ENCODE peak calls at places on chromosomes 12 and 14, in six cellular contexts. X, K, Z, S, T and H are unnamed samples.

GRCh38 chr12:125187148-125187733 is 122.0 kb downstream of the AACS start:
- DNase-seq in X (peak), K (no peak), Z (no peak), S (no peak), T (no peak), H (peak)

GRCh38 chr14:67526181-67526580 is 6.9 kb upstream of the PLEKHH1 start:
- DNase-seq in X (no peak), K (no peak), Z (no peak), S (no peak), T (no peak), H (no peak)

GRCh38 chr14:73937012-73937411 is 12.9 kb downstream of the FAM161B start:
- DNase-seq in X (no peak), K (no peak), Z (peak), S (no peak), T (no peak), H (no peak)

GRCh38 chr12:119594772-119595445 is 1.3 kb downstream of the TMEM233 start:
- DNase-seq in X (no peak), K (no peak), Z (no peak), S (no peak), T (no peak), H (peak)

GRCh38 chr12:83461326-83461985 is 774.8 kb downstream of the TMTC2 start:
- DNase-seq in X (peak), K (no peak), Z (no peak), S (no peak), T (no peak), H (no peak)

GRCh38 chr14:64841121-64841611 is 38.5 kb downstream of the SPTB start:
- DNase-seq in X (peak), K (no peak), Z (no peak), S (no peak), T (no peak), H (peak)

GRCh38 chr12:30930238-30931010 is 3.9 kb downstream of the TSPAN11 start:
- DNase-seq in X (no peak), K (no peak), Z (no peak), S (no peak), T (no peak), H (no peak)

GRCh38 chr14:25009891-25010290 is 40.1 kb downstream of the STXBP6 start:
- DNase-seq in X (peak), K (no peak), Z (no peak), S (no peak), T (no peak), H (no peak)

GRCh38 chr14:23539209-23539866 is 12.2 kb downstream of the ZFHX2 start:
- DNase-seq in X (peak), K (no peak), Z (no peak), S (no peak), T (peak), H (no peak)

GRCh38 chr14:100292776-100293461 is 13.3 kb downstream of the SLC25A29 start:
- DNase-seq in X (no peak), K (peak), Z (no peak), S (no peak), T (no peak), H (no peak)

GRCh38 chr12:124523071-124523470 is 44.3 kb downstream of the NCOR2 start:
- DNase-seq in X (no peak), K (no peak), Z (no peak), S (no peak), T (no peak), H (peak)

GRCh38 chr12:11824069-11824468 is 174.6 kb downstream of the ETV6 start:
- DNase-seq in X (no peak), K (no peak), Z (no peak), S (no peak), T (no peak), H (no peak)

GRCh38 chr12:94534761-94535613 is 75.3 kb upstream of the CEP83 start:
- DNase-seq in X (no peak), K (no peak), Z (no peak), S (no peak), T (no peak), H (no peak)

GRCh38 chr14:90491221-90491867 is 94.5 kb downstream of the CALM1 start:
- DNase-seq in X (peak), K (no peak), Z (peak), S (no peak), T (no peak), H (peak)

GRCh38 chr14:99412122-99413061 is 68.3 kb downstream of the SETD3 start:
- DNase-seq in X (peak), K (no peak), Z (no peak), S (no peak), T (no peak), H (no peak)

GRCh38 chr12:114698566-114699163 is 14.7 kb upstream of the TBX3 start:
- DNase-seq in X (no peak), K (no peak), Z (no peak), S (no peak), T (no peak), H (no peak)

GRCh38 chr12:121800694-121801600 is 2.9 kb upstream of the SETD1B start:
- DNase-seq in X (peak), K (peak), Z (peak), S (peak), T (no peak), H (peak)

GRCh38 chr14:50045039-50045711 is 71.2 kb downstream of the VCPKMT start:
- DNase-seq in X (peak), K (peak), Z (peak), S (peak), T (no peak), H (peak)

GRCh38 chr12:45388545-45388944 is 172.7 kb downstream of the ANO6 start:
- DNase-seq in X (peak), K (peak), Z (no peak), S (no peak), T (peak), H (no peak)

GRCh38 chr12:12046401-12046800 is 24.3 kb upstream of the BCL2L14 start:
- DNase-seq in X (peak), K (no peak), Z (peak), S (no peak), T (no peak), H (no peak)

GRCh38 chr14:105388976-105389375 is 9.4 kb upstream of the TEX22 start:
- DNase-seq in X (no peak), K (no peak), Z (no peak), S (no peak), T (no peak), H (peak)
- TF ChIP-seq CTCF in X (no peak), K (no peak), Z (no peak), S (no peak), T (no peak), H (no peak)

DNA sequence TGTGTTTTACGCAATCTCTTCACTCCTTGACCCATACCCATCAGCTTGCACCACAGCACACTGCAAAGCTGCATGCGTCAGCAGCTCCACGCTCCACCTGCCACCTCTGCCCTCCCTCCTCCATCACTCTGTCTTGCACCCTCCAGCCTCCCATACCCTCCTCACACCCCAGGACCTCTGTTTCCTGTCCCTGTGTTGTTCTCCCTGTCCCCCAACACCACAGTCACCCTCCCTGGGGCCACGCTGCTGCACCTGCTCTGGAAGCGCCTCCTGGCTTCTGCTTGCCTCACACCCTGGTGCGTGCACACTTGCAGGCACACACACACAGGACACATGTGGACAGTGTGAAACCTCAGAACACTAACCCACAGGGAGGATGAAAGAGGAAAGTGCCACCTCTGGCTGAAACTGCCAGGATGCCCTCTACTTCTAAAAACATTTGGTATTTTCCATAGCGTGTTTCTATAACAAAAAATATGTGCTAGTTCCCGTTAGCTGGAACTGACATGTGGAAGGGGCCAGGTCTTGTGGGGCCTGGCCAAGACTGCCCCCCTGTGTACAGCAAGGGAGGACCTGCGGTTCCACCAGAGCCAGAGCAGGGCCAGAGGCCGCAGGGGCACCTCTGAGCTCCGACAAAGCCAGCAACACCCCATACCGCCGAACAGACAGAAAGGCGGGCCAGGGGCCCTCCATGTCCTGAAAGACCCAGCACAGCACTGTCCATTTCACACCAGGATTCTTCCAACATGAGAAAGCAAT is 10.0 kb downstream of the BRF1 start:
- DNase-seq in X (no peak), K (no peak), Z (no peak), S (no peak), T (no peak), H (no peak)
- TF ChIP-seq CTCF in X (peak), K (no peak), Z (no peak), S (no peak), T (peak), H (no peak)

GRCh38 chr12:111396726-111397445 is 8.8 kb upstream of the SH2B3 start:
- DNase-seq in X (peak), K (peak), Z (peak), S (peak), T (peak), H (peak)
- TF ChIP-seq CTCF in X (peak), K (peak), Z (peak), S (peak), T (peak), H (peak)

DNA sequence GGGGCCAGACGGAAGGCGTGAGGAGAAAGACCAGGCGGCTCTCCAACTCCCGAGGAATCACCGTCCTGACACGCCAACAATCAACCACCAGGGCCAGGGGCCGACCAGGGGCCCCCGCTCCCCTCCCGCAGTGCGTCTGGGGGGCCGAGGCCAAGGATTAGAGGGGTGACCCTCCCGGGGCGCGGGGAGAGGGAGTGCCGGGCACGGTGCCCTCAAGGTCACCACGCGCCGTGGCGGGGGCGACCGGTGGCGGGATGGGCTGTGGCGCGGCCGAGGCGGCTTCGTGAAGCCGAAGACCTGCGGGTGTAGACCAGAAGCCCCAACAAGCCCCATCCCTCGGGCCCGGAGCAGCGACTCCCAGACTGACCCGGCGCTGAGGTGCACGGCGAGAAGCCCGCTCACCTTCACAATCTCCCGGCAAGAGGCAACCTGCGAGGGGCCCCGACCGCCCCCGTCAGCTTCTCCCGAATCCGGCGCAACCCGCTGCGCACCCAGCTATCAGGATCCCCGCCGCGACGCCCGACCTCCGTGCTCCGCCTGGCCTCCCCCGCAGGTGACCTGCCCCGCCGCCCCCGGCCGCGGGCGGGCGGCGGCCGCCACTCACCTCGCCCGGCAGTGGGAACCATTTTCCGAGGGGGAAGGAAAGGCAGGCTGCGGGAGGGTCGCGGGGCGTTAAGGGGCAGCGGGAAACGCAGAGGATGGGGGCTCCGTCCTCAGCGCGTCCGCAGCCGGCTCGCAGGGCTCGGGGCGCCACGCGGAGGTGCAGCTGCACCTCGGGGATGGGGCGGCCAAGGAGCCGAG is 446 bp downstream of the ATP2B1 start:
- DNase-seq in X (no peak), K (peak), Z (peak), S (peak), T (peak), H (peak)
- TF ChIP-seq CTCF in X (no peak), K (peak), Z (no peak), S (peak), T (no peak), H (no peak)

DNA sequence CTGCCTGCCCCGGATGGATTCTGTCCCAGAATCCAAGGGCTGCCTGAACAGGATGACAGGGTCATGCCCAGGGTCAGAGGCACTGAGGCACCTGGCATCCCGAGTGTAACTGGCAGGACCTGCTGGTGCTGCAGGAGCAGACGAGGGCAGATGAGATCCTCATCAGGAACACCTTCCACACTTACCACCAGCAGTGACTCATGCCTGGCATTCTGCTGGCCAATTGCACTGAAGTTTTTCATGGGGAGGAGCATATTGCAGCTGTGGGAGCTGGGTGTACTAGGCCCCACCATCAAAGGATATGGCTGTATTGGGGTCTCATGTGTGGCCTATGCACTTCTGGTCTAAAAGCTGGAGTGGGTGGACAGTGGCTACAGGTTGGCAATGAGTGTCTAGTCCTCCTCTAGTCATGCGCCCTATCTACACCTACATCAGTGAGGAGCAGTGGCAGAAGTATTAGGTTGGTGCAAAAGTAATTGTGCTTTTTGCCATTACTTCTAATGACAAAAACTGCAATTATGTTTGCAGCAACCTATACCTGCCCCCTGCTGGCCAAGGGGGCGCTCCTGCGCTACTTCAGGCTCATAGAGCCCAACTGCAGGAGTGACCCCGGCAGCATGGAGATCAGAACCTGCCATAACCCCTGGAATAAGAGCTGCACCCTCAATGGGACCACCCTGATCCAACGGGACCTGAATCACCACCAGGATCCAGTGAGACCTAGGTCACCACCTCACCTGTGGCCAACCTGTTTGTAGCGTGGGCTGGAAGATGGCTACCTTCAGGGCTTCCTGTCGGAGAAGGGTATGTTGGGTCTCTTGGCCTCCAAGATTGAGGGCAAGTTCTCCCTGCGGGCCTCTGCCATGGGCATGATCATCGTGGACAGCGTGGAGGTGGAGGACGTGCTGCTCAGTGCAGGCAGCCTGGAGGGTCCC is 8.0 kb upstream of the C12orf42 start:
- DNase-seq in X (no peak), K (peak), Z (peak), S (no peak), T (peak), H (no peak)
- TF ChIP-seq CTCF in X (peak), K (peak), Z (no peak), S (peak), T (peak), H (no peak)

DNA sequence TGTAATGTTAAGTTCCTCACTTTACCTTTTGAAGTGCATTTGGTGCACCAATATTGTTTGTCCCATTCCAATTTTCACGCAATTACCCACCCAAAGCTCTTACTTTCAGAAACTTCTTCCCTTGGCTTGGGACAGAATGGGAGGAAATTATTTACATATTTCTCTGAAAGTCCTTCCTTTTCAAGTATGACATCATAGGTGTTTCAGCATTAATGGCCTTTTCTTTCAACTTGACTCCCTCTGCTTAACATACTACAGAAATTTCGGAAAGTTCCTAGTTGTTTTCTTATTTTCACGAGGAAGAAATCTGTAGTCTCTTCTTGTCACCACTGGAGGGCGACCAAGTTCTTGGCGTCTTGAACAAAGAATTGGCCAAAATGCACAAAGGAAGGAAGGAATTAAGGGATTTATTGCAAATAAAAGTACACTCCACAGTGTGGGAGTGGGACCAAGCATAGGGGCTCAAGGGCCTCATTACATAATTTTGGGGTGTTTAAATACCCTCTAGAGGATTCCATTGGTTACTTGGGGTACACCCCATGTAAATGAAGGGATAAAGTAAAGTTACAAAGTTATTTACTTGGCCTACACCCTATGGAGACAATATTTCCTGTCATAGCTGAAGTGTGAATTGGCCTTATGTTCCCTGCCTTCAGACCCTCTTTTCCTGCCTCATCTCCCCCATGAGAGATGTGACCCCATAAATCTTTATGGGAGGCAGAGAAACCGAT is 70.5 kb downstream of the RPL10L start:
- DNase-seq in X (peak), K (peak), Z (peak), S (no peak), T (peak), H (no peak)
- TF ChIP-seq CTCF in X (peak), K (peak), Z (peak), S (peak), T (peak), H (no peak)